ENCODE peak calls at places on chromosomes 2 and 18, in six cellular contexts. One of them, this sample, is unnamed.

GRCh38 chr2:195319548-195320415 is 337.2 kb upstream of the SLC39A10 start:
- DNase-seq in PC-3: peak; percentile 67
- DNase-seq in astrocyte of the spinal cord: peak; percentile 34
- DNase-seq in body of pancreas: no peak
- DNase-seq in hepatocyte: no peak
- DNase-seq in GM12864: no peak
- DNase-seq in this sample: no peak

GRCh38 chr2:135952891-135953290 is 32.5 kb downstream of the DARS1 start:
- DNase-seq in PC-3: no peak
- DNase-seq in astrocyte of the spinal cord: no peak
- DNase-seq in body of pancreas: no peak
- DNase-seq in hepatocyte: no peak
- DNase-seq in GM12864: no peak
- DNase-seq in this sample: peak; percentile 51

GRCh38 chr2:213834331-213834730 is 550.1 kb downstream of the SPAG16 start:
- DNase-seq in PC-3: peak; percentile 81
- DNase-seq in astrocyte of the spinal cord: peak; percentile 79
- DNase-seq in body of pancreas: no peak
- DNase-seq in hepatocyte: no peak
- DNase-seq in GM12864: no peak
- DNase-seq in this sample: peak; percentile 82

GRCh38 chr2:191155608-191156071 is 4.8 kb upstream of the STAT4 start:
- DNase-seq in PC-3: peak; percentile 58
- DNase-seq in astrocyte of the spinal cord: peak; percentile 63
- DNase-seq in body of pancreas: no peak
- DNase-seq in hepatocyte: peak; percentile 21
- DNase-seq in GM12864: no peak
- DNase-seq in this sample: peak; percentile 55

GRCh38 chr2:113986886-113987285 is 97.0 kb downstream of the ACTR3 start:
- DNase-seq in PC-3: no peak
- DNase-seq in astrocyte of the spinal cord: no peak
- DNase-seq in body of pancreas: no peak
- DNase-seq in hepatocyte: no peak
- DNase-seq in GM12864: no peak
- DNase-seq in this sample: no peak

GRCh38 chr2:207892676-207893402 is 123.1 kb upstream of the FZD5 start:
- DNase-seq in PC-3: no peak
- DNase-seq in astrocyte of the spinal cord: peak; percentile 56
- DNase-seq in body of pancreas: no peak
- DNase-seq in hepatocyte: no peak
- DNase-seq in GM12864: no peak
- DNase-seq in this sample: no peak

GRCh38 chr2:161119483-161119882 is 40.7 kb upstream of the TANK start:
- DNase-seq in PC-3: no peak
- DNase-seq in astrocyte of the spinal cord: no peak
- DNase-seq in body of pancreas: no peak
- DNase-seq in hepatocyte: no peak
- DNase-seq in GM12864: no peak
- DNase-seq in this sample: no peak

GRCh38 chr2:126657146-126657635 is 1.2 kb downstream of the GYPC start:
- DNase-seq in PC-3: peak; percentile 4
- DNase-seq in astrocyte of the spinal cord: peak; percentile 95
- DNase-seq in body of pancreas: peak; percentile 63
- DNase-seq in hepatocyte: peak; percentile 57
- DNase-seq in GM12864: no peak
- DNase-seq in this sample: peak; percentile 85

GRCh38 chr2:70977605-70978205 is 725 bp upstream of the ANKRD53 start:
- DNase-seq in PC-3: peak; percentile 57
- DNase-seq in astrocyte of the spinal cord: peak; percentile 85
- DNase-seq in body of pancreas: peak; percentile 43
- DNase-seq in hepatocyte: no peak
- DNase-seq in GM12864: no peak
- DNase-seq in this sample: peak; percentile 81

GRCh38 chr2:240893363-240893828 is 2.6 kb downstream of the MAB21L4 start:
- DNase-seq in PC-3: peak; percentile 38
- DNase-seq in astrocyte of the spinal cord: no peak
- DNase-seq in body of pancreas: no peak
- DNase-seq in hepatocyte: peak; percentile 91
- DNase-seq in GM12864: no peak
- DNase-seq in this sample: peak; percentile 77

GRCh38 chr2:4763009-4763408 is 929.2 kb upstream of the SOX11 start:
- DNase-seq in PC-3: peak; percentile 6
- DNase-seq in astrocyte of the spinal cord: peak; percentile 20
- DNase-seq in body of pancreas: peak; percentile 62
- DNase-seq in hepatocyte: peak; percentile 74
- DNase-seq in GM12864: no peak
- DNase-seq in this sample: peak; percentile 50

GRCh38 chr2:10378189-10378588 is 69.9 kb downstream of the ODC1 start:
- DNase-seq in PC-3: no peak
- DNase-seq in astrocyte of the spinal cord: no peak
- DNase-seq in body of pancreas: peak; percentile 35
- DNase-seq in hepatocyte: no peak
- DNase-seq in GM12864: peak; percentile 83
- DNase-seq in this sample: no peak

GRCh38 chr2:112304298-112304941 is 29.0 kb downstream of the ZC3H6 start:
- DNase-seq in PC-3: no peak
- DNase-seq in astrocyte of the spinal cord: no peak
- DNase-seq in body of pancreas: no peak
- DNase-seq in hepatocyte: no peak
- DNase-seq in GM12864: peak; percentile 8
- DNase-seq in this sample: no peak

GRCh38 chr18:51212606-51213005 is 15.1 kb upstream of the MEX3C start:
- DNase-seq in PC-3: no peak
- DNase-seq in astrocyte of the spinal cord: no peak
- DNase-seq in body of pancreas: no peak
- DNase-seq in hepatocyte: no peak
- DNase-seq in GM12864: no peak
- DNase-seq in this sample: no peak

GRCh38 chr2:152395132-152396024 is 60.4 kb downstream of the FMNL2 start:
- DNase-seq in PC-3: no peak
- DNase-seq in astrocyte of the spinal cord: peak; percentile 67
- DNase-seq in body of pancreas: peak; percentile 28
- DNase-seq in hepatocyte: no peak
- DNase-seq in GM12864: no peak
- DNase-seq in this sample: no peak

GRCh38 chr18:5456577-5457466 is 87.0 kb downstream of the EPB41L3 start:
- DNase-seq in PC-3: no peak
- DNase-seq in astrocyte of the spinal cord: peak; percentile 73
- DNase-seq in body of pancreas: no peak
- DNase-seq in hepatocyte: peak; percentile 32
- DNase-seq in GM12864: no peak
- DNase-seq in this sample: peak; percentile 17

GRCh38 chr2:237327191-237327590 is 86.8 kb downstream of the COL6A3 start:
- DNase-seq in PC-3: no peak
- DNase-seq in astrocyte of the spinal cord: no peak
- DNase-seq in body of pancreas: no peak
- DNase-seq in hepatocyte: no peak
- DNase-seq in GM12864: no peak
- DNase-seq in this sample: no peak

GRCh38 chr2:189982777-189983394 is 79.6 kb downstream of the MSTN start:
- DNase-seq in PC-3: peak; percentile 10
- DNase-seq in astrocyte of the spinal cord: no peak
- DNase-seq in body of pancreas: no peak
- DNase-seq in hepatocyte: no peak
- DNase-seq in GM12864: no peak
- DNase-seq in this sample: peak; percentile 17

GRCh38 chr18:48163184-48164095 is 233.0 kb upstream of the SMAD2 start:
- DNase-seq in PC-3: no peak
- DNase-seq in astrocyte of the spinal cord: no peak
- DNase-seq in body of pancreas: no peak
- DNase-seq in hepatocyte: no peak
- DNase-seq in GM12864: no peak
- DNase-seq in this sample: no peak

GRCh38 chr2:99297990-99298389 is 3.0 kb downstream of the LYG1 start:
- DNase-seq in PC-3: no peak
- DNase-seq in astrocyte of the spinal cord: no peak
- DNase-seq in body of pancreas: no peak
- DNase-seq in hepatocyte: no peak
- DNase-seq in GM12864: no peak
- DNase-seq in this sample: peak; percentile 55

GRCh38 chr2:237073552-237073951 is 12.1 kb upstream of the COPS8 start:
- DNase-seq in PC-3: peak; percentile 57
- DNase-seq in astrocyte of the spinal cord: peak; percentile 67
- DNase-seq in body of pancreas: no peak
- DNase-seq in hepatocyte: peak; percentile 51
- DNase-seq in GM12864: no peak
- DNase-seq in this sample: no peak

GRCh38 chr2:159890945-159891588 is 93.1 kb upstream of the CD302 start:
- DNase-seq in PC-3: no peak
- DNase-seq in astrocyte of the spinal cord: no peak
- DNase-seq in body of pancreas: no peak
- DNase-seq in hepatocyte: no peak
- DNase-seq in GM12864: peak; percentile 49
- DNase-seq in this sample: no peak

DNA sequence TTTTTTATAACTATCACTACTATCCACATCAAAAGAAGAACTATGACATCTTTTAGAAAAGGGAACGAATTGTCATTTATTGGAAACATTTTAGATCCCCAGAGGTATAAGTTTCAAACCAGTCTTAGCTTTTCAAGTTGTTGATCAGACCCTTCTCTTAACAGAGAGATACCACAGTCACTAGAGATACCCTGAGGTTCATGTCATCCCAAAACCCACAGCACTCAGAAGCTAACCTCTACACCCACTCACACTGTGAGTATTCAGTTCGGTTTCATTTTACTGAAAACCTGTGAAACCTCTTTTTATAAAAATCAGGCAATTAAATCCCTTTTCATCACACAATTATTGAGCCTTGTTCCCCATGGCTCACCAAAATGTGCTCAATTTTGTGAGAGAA is 156.2 kb downstream of the DTNA start:
- DNase-seq in PC-3: no peak
- DNase-seq in astrocyte of the spinal cord: no peak
- DNase-seq in body of pancreas: no peak
- DNase-seq in hepatocyte: no peak
- DNase-seq in GM12864: no peak
- DNase-seq in this sample: no peak
- TF ChIP-seq CTCF in PC-3: no peak
- TF ChIP-seq CTCF in astrocyte of the spinal cord: no peak
- TF ChIP-seq CTCF in body of pancreas: no peak
- TF ChIP-seq CTCF in hepatocyte: no peak
- TF ChIP-seq CTCF in GM12864: no peak
- TF ChIP-seq CTCF in this sample: no peak

GRCh38 chr2:118013724-118014491 is at the start of gene CCDC93:
- DNase-seq in PC-3: peak; percentile 87
- DNase-seq in astrocyte of the spinal cord: peak; percentile 82
- DNase-seq in body of pancreas: peak; percentile 85
- DNase-seq in hepatocyte: peak; percentile 93
- DNase-seq in GM12864: peak; percentile 49
- DNase-seq in this sample: peak; percentile 80

GRCh38 chr2:118014492-118014824 is 588 bp upstream of the CCDC93 start:
- DNase-seq in PC-3: no peak
- DNase-seq in astrocyte of the spinal cord: no peak
- DNase-seq in body of pancreas: no peak
- DNase-seq in hepatocyte: no peak
- DNase-seq in GM12864: no peak
- DNase-seq in this sample: no peak

GRCh38 chr2:118010470-118010869 is 3.4 kb downstream of the CCDC93 start:
- DNase-seq in PC-3: no peak
- DNase-seq in astrocyte of the spinal cord: no peak
- DNase-seq in body of pancreas: no peak
- DNase-seq in hepatocyte: no peak
- DNase-seq in GM12864: no peak
- DNase-seq in this sample: no peak

GRCh38 chr2:118012778-118013177 is 1.1 kb downstream of the CCDC93 start:
- DNase-seq in PC-3: peak; percentile 14
- DNase-seq in astrocyte of the spinal cord: no peak
- DNase-seq in body of pancreas: no peak
- DNase-seq in hepatocyte: no peak
- DNase-seq in GM12864: no peak
- DNase-seq in this sample: no peak

DNA sequence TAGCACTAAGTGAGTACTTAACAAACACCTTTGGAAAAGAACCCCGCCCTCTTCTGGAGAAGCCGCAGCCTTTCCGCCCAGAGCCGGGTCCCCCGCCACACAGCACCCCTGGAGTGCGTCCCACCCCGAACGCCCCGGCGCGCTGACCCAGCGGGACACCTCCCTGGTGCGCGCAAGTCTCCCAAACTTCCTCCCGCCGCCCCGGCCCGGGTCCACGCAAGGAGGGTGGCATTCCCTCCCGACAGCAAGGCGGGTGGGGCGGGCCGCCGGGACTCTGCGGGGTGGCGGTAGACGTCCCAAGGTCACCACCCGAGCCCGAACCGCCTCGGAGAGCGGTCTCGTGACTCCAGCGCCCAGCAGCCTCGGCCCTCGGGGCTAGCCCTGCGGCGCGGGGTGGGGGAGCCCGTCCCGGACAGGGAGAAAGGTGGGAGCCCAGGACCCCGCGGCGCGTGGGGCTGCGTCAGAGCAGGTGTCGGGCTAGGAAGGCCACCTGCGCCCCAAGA is 598 bp downstream of the CCDC93 start:
- DNase-seq in PC-3: peak; percentile 7
- DNase-seq in astrocyte of the spinal cord: no peak
- DNase-seq in body of pancreas: peak; percentile 63
- DNase-seq in hepatocyte: peak; percentile 73
- DNase-seq in GM12864: no peak
- DNase-seq in this sample: peak; percentile 32
- TF ChIP-seq CTCF in PC-3: no peak
- TF ChIP-seq CTCF in astrocyte of the spinal cord: no peak
- TF ChIP-seq CTCF in body of pancreas: no peak
- TF ChIP-seq CTCF in hepatocyte: no peak
- TF ChIP-seq CTCF in GM12864: no peak
- TF ChIP-seq CTCF in this sample: no peak

GRCh38 chr18:71902482-71902881 is 641.7 kb downstream of the CBLN2 start:
- DNase-seq in PC-3: no peak
- DNase-seq in astrocyte of the spinal cord: no peak
- DNase-seq in body of pancreas: no peak
- DNase-seq in hepatocyte: no peak
- DNase-seq in GM12864: no peak
- DNase-seq in this sample: no peak
- TF ChIP-seq CTCF in PC-3: no peak
- TF ChIP-seq CTCF in astrocyte of the spinal cord: no peak
- TF ChIP-seq CTCF in body of pancreas: no peak
- TF ChIP-seq CTCF in hepatocyte: no peak
- TF ChIP-seq CTCF in GM12864: no peak
- TF ChIP-seq CTCF in this sample: no peak

GRCh38 chr2:127810156-127810636 is 775 bp downstream of the WDR33 start:
- DNase-seq in PC-3: peak; percentile 34
- DNase-seq in astrocyte of the spinal cord: no peak
- DNase-seq in body of pancreas: peak; percentile 16
- DNase-seq in hepatocyte: peak; percentile 46
- DNase-seq in GM12864: no peak
- DNase-seq in this sample: peak; percentile 38
- TF ChIP-seq CTCF in PC-3: no peak
- TF ChIP-seq CTCF in astrocyte of the spinal cord: no peak
- TF ChIP-seq CTCF in body of pancreas: no peak
- TF ChIP-seq CTCF in hepatocyte: no peak
- TF ChIP-seq CTCF in GM12864: no peak
- TF ChIP-seq CTCF in this sample: no peak

GRCh38 chr2:150732064-150732463 is 244.6 kb upstream of the RND3 start:
- DNase-seq in PC-3: peak; percentile 64
- DNase-seq in astrocyte of the spinal cord: peak; percentile 11
- DNase-seq in body of pancreas: no peak
- DNase-seq in hepatocyte: no peak
- DNase-seq in GM12864: no peak
- DNase-seq in this sample: peak; percentile 2
- TF ChIP-seq CTCF in PC-3: no peak
- TF ChIP-seq CTCF in astrocyte of the spinal cord: no peak
- TF ChIP-seq CTCF in body of pancreas: no peak
- TF ChIP-seq CTCF in hepatocyte: no peak
- TF ChIP-seq CTCF in GM12864: no peak
- TF ChIP-seq CTCF in this sample: no peak